ENCODE peak calls at places on chromosome 16, in four cellular contexts. X is fibroblast of lung, B is cardiac muscle cell, S is AG04450. O is an unnamed sample.

GRCh38 chr16:87968541-87968940 is 17.3 kb downstream of the BANP start:
- DNase-seq in X (peak), B (no peak), S (peak), O (no peak)

GRCh38 chr16:72434159-72434558 is 262.2 kb upstream of the PMFBP1 start:
- DNase-seq in X (peak), B (no peak), S (no peak), O (no peak)

GRCh38 chr16:2919511-2920255 is 8.0 kb downstream of the FLYWCH1 start:
- DNase-seq in X (peak), B (peak), S (peak), O (no peak)

GRCh38 chr16:89285381-89285780 is 67.9 kb downstream of the ZNF778 start:
- DNase-seq in X (no peak), B (no peak), S (no peak), O (no peak)

GRCh38 chr16:1355591-1355990 is 3.9 kb downstream of the GNPTG start:
- DNase-seq in X (no peak), B (no peak), S (no peak), O (no peak)

GRCh38 chr16:14181371-14182050 is 110.4 kb downstream of the MRTFB start:
- DNase-seq in X (peak), B (no peak), S (peak), O (peak)

GRCh38 chr16:89954462-89954861 is 5.9 kb downstream of the DEF8 start:
- DNase-seq in X (no peak), B (no peak), S (no peak), O (no peak)

GRCh38 chr16:31404353-31405064 is 11.4 kb downstream of the ITGAD start:
- DNase-seq in X (no peak), B (no peak), S (no peak), O (no peak)

GRCh38 chr16:228917-229730 is at the start of gene LUC7L:
- DNase-seq in X (peak), B (peak), S (peak), O (no peak)

GRCh38 chr16:88208112-88208511 is 174.6 kb upstream of the ZNF469 start:
- DNase-seq in X (no peak), B (no peak), S (no peak), O (no peak)

GRCh38 chr16:89430436-89431157 is 59.8 kb downstream of the ANKRD11 start:
- DNase-seq in X (no peak), B (no peak), S (no peak), O (no peak)

GRCh38 chr16:64900517-64900916 is 221.3 kb downstream of the CDH11 start:
- DNase-seq in X (peak), B (no peak), S (no peak), O (no peak)

GRCh38 chr16:59370717-59371116 is 636.6 kb upstream of the GOT2 start:
- DNase-seq in X (no peak), B (no peak), S (no peak), O (no peak)

GRCh38 chr16:55370762-55371482 is 46.9 kb downstream of the IRX6 start:
- DNase-seq in X (peak), B (peak), S (no peak), O (no peak)

GRCh38 chr16:68364601-68364998 is 53.8 kb downstream of the PRMT7 start:
- DNase-seq in X (no peak), B (no peak), S (no peak), O (no peak)

GRCh38 chr16:57944961-57945739 is 25.8 kb downstream of the CNGB1 start:
- DNase-seq in X (no peak), B (peak), S (no peak), O (no peak)

GRCh38 chr16:57667069-57667525 is 1.0 kb upstream of the ADGRG3 start:
- DNase-seq in X (no peak), B (no peak), S (no peak), O (no peak)

GRCh38 chr16:12133738-12134137 is 157.2 kb downstream of the SNX29 start:
- DNase-seq in X (no peak), B (no peak), S (no peak), O (no peak)

GRCh38 chr16:69040144-69040909 is 65.1 kb upstream of the HAS3 start:
- DNase-seq in X (peak), B (no peak), S (no peak), O (no peak)

GRCh38 chr16:1929105-1929504 is 10.9 kb upstream of the HS3ST6 start:
- DNase-seq in X (peak), B (peak), S (no peak), O (no peak)

GRCh38 chr16:73389075-73389474 is 341.1 kb upstream of the ZFHX3 start:
- DNase-seq in X (peak), B (no peak), S (no peak), O (no peak)

GRCh38 chr16:58464916-58465731 is 34.8 kb upstream of the NDRG4 start:
- DNase-seq in X (no peak), B (peak), S (no peak), O (no peak)

GRCh38 chr16:8905168-8905762 is 23.1 kb downstream of the LITAFD start:
- DNase-seq in X (peak), B (peak), S (no peak), O (no peak)

GRCh38 chr16:556479-557173 is 3.6 kb upstream of the PRR35 start:
- DNase-seq in X (no peak), B (no peak), S (no peak), O (no peak)

GRCh38 chr16:28555593-28555992 is 1.9 kb downstream of the SGF29 start:
- DNase-seq in X (no peak), B (no peak), S (no peak), O (no peak)

GRCh38 chr16:14958970-14959369 is 15.9 kb upstream of the PDXDC1 start:
- DNase-seq in X (no peak), B (no peak), S (no peak), O (peak)

GRCh38 chr16:88691924-88692560 is 5.7 kb upstream of the SNAI3 start:
- DNase-seq in X (no peak), B (no peak), S (no peak), O (no peak)

GRCh38 chr16:52634101-52634500 is 87.2 kb upstream of the TOX3 start:
- DNase-seq in X (no peak), B (no peak), S (no peak), O (no peak)

GRCh38 chr16:2991566-2992261 is 11.5 kb upstream of the PKMYT1 start:
- DNase-seq in X (no peak), B (no peak), S (no peak), O (no peak)

GRCh38 chr16:89842471-89843408 is 14.5 kb downstream of the SPIRE2 start:
- DNase-seq in X (no peak), B (no peak), S (peak), O (peak)

GRCh38 chr16:3501783-3502400 is 1.1 kb downstream of the CLUAP1 start:
- DNase-seq in X (no peak), B (no peak), S (no peak), O (no peak)

GRCh38 chr16:78957328-78958100 is 643.0 kb downstream of the MAF start:
- DNase-seq in X (no peak), B (no peak), S (no peak), O (no peak)

GRCh38 chr16:25012525-25012991 is 2.6 kb downstream of the ARHGAP17 start:
- DNase-seq in X (peak), B (no peak), S (no peak), O (peak)
- H3K4me3 ChIP-seq in X (peak), B (no peak), S (peak), O (no peak)

GRCh38 chr16:20811889-20812439 is 5.6 kb downstream of the REXO5 start:
- DNase-seq in X (no peak), B (no peak), S (no peak), O (no peak)
- TF ChIP-seq CTCF in X (no peak), B (no peak), S (no peak), O (no peak)

DNA sequence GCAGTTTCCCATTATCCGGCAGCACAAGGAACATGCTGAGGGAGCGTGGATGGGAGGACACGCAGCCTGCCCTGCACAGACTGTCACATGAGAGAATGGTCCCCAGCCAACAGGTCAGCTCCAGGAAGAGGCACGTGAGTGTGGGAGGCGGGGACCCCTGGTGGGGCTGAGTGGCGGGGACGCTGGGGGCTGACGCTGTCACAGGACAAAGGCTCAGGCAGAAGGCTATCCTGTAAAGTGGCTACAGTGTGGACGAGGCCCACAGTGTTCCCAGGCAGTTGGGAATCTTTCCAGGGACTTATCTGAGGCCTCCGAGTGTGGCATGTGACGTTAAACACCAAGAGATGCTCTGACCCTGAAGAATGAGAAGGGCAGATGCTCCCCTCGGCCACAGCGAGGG is 30.4 kb downstream of the MBTPS1 start:
- DNase-seq in X (no peak), B (peak), S (no peak), O (no peak)
- H3K4me3 ChIP-seq in X (no peak), B (no peak), S (no peak), O (no peak)

GRCh38 chr16:16143038-16143763 is 80.1 kb downstream of the ABCC6 start:
- DNase-seq in X (no peak), B (peak), S (no peak), O (no peak)
- TF ChIP-seq CTCF in X (peak), B (peak), S (peak), O (peak)

GRCh38 chr16:65916995-65917394 is 449.5 kb upstream of the CDH5 start:
- DNase-seq in X (no peak), B (no peak), S (no peak), O (no peak)
- H3K4me3 ChIP-seq in X (no peak), B (no peak), S (no peak), O (no peak)

GRCh38 chr16:48829911-48830310 is 219.9 kb upstream of the N4BP1 start:
- DNase-seq in X (no peak), B (no peak), S (no peak), O (no peak)

GRCh38 chr16:48829361-48829760 is 219.4 kb upstream of the N4BP1 start:
- DNase-seq in X (no peak), B (no peak), S (no peak), O (no peak)

GRCh38 chr16:48834576-48834975 is 224.6 kb upstream of the N4BP1 start:
- DNase-seq in X (no peak), B (no peak), S (no peak), O (no peak)

GRCh38 chr16:48833461-48833860 is 223.5 kb upstream of the N4BP1 start:
- DNase-seq in X (no peak), B (no peak), S (no peak), O (no peak)

DNA sequence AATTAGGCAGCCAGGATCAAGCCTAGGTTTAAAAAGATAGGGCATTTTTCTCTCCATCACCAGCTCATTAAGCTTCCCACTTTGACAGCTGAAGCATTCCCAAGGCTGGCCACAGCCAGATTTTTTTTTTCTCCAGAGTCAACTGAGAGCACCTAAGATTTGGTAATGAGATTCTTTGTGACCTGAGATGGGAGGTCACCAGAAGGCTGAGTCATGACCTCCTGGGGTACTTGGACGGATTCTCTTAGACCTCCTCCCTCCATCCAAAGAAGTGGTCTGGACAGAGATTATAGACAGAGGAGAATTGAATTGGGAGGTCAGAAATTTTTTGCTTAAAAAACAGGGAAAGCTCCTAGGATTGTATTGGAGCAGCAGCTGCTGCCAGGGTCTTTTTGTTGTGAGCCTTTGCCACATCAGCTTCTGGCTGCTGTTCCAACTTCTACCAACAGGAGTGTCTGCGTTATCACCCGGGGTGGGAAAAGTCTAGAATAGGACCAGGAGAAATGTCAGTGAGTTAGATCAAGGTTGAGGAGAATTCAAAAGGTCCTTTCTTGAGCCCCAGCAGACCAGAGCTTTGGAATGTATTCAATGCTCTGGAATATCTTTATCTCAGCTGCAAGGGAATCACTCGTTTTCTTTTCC is 221.2 kb upstream of the N4BP1 start:
- DNase-seq in X (no peak), B (peak), S (no peak), O (no peak)
- TF ChIP-seq CTCF in X (no peak), B (no peak), S (no peak), O (peak)

DNA sequence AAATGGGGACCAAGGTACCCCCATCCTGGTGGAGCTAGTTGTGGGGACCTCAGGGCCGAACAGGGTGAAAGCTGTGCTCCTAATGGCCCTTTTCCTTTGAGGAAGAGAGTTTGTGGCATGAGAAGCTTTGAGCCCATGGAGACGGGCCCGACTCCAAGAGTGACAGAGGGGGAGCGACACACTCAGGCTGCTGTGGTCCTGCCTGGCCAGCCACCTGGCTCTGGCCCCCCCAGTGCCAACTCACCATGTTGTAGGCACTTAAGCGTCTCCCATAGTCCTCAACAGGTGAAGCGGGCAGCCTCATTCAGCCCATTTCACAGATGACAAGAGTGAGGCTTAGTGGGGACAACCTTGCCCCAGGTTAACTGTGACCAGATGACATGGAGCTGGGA is 1.6 kb downstream of the IL21R start:
- DNase-seq in X (no peak), B (no peak), S (no peak), O (no peak)
- H3K4me3 ChIP-seq in X (no peak), B (no peak), S (no peak), O (no peak)

GRCh38 chr16:82631701-82632685 is 5.2 kb downstream of the CDH13 start:
- DNase-seq in X (peak), B (no peak), S (no peak), O (no peak)

GRCh38 chr16:82628741-82629140 is 2.0 kb downstream of the CDH13 start:
- DNase-seq in X (no peak), B (no peak), S (no peak), O (no peak)

GRCh38 chr16:82630219-82630618 is 3.5 kb downstream of the CDH13 start:
- DNase-seq in X (peak), B (no peak), S (no peak), O (no peak)

GRCh38 chr16:82629441-82630027 is 2.8 kb downstream of the CDH13 start:
- DNase-seq in X (peak), B (no peak), S (no peak), O (peak)

GRCh38 chr16:82630688-82631087 is 3.9 kb downstream of the CDH13 start:
- DNase-seq in X (peak), B (no peak), S (no peak), O (no peak)
- TF ChIP-seq CTCF in X (peak), B (peak), S (peak), O (peak)

DNA sequence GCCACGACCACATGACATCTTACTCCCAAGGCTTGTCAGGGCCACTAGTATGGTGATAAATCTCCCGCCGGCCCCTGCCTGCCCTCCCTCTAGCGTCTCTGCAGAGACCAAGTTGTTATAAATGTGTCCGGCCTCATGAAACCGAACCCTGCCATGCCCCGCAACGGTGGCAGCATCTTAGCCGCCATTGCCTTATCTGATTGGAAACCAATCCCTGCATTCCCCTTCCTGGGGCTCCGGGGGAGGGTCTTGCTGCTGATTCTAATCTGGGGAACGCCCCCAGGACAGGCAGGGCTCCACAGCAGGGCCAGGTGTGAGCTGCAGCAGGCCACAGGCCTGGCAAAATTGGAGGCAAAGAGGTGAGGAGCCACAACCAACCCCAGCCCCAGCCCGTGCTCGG is 352.3 kb downstream of the C16orf95 start:
- DNase-seq in X (no peak), B (no peak), S (no peak), O (no peak)
- H3K4me3 ChIP-seq in X (no peak), B (no peak), S (no peak), O (no peak)